ENCODE peak calls at places on chromosomes 1 and 21, in five cellular contexts. C is mesendoderm, I is mesenchymal stem cell, V is IMR-90, U is neuronal stem cell. K is an unnamed sample.

GRCh38 chr1:50420283-50420682 is 3.0 kb downstream of the DMRTA2 start:
- DNase-seq in V (no peak), I (no peak), U (no peak), C (peak; percentile 23), K (peak; percentile 34)

GRCh38 chr1:31944205-31945089 is 6.3 kb upstream of the PTP4A2 start:
- DNase-seq in I (peak; percentile 95), U (peak; percentile 78), V (peak; percentile 87), C (peak; percentile 99), K (peak; percentile 97)

GRCh38 chr1:227942021-227942715 is 5.6 kb downstream of the WNT9A start:
- DNase-seq in V (no peak), C (no peak), U (no peak), I (no peak), K (peak; percentile 50)

GRCh38 chr1:168917309-168917708 is 188.3 kb upstream of the DPT start:
- DNase-seq in I (no peak), C (peak; percentile 65), V (no peak), U (no peak), K (no peak)

GRCh38 chr1:165525708-165526107 is 18.1 kb upstream of the LRRC52 start:
- DNase-seq in U (no peak), I (no peak), C (no peak), V (no peak), K (no peak)

GRCh38 chr21:44626262-44626661 is 631 bp upstream of the KRTAP10-9 start:
- DNase-seq in C (no peak), V (no peak), U (no peak), I (no peak), K (no peak)

GRCh38 chr21:41641821-41642368 is 125.0 kb downstream of the RIPK4 start:
- DNase-seq in U (no peak), I (peak; percentile 76), V (peak; percentile 94), C (peak; percentile 80), K (no peak)

GRCh38 chr1:2182376-2182775 is 12.2 kb downstream of the FAAP20 start:
- DNase-seq in V (no peak), I (no peak), C (no peak), U (no peak), K (no peak)

GRCh38 chr1:220803401-220804201 is 16.9 kb downstream of the MTARC1 start:
- DNase-seq in U (no peak), V (peak; percentile 36), C (peak; percentile 49), I (peak; percentile 53), K (no peak)

GRCh38 chr21:29130234-29130993 is at the start of gene MAP3K7CL:
- DNase-seq in I (peak; percentile 99), U (no peak), C (peak; percentile 45), V (peak; percentile 100), K (no peak)

GRCh38 chr1:201463071-201463552 is 5.9 kb downstream of the PHLDA3 start:
- DNase-seq in U (no peak), I (peak; percentile 63), V (no peak), C (no peak), K (peak; percentile 77)

GRCh38 chr1:54763814-54764131 is 550 bp downstream of the PARS2 start:
- DNase-seq in I (no peak), U (no peak), V (no peak), C (no peak), K (no peak)

GRCh38 chr1:162141273-162142023 is 72.0 kb downstream of the NOS1AP start:
- DNase-seq in U (no peak), V (peak; percentile 42), I (peak; percentile 43), C (no peak), K (no peak)

GRCh38 chr1:220327106-220327505 is 54.9 kb upstream of the RAB3GAP2 start:
- DNase-seq in U (no peak), I (no peak), C (no peak), V (no peak), K (no peak)

GRCh38 chr1:30712583-30712982 is 10.8 kb downstream of the MATN1 start:
- DNase-seq in I (no peak), V (no peak), U (no peak), C (no peak), K (no peak)

GRCh38 chr1:56417636-56418035 is 161.7 kb downstream of the PLPP3 start:
- DNase-seq in V (peak; percentile 75), U (no peak), I (peak; percentile 76), C (no peak), K (no peak)

DNA sequence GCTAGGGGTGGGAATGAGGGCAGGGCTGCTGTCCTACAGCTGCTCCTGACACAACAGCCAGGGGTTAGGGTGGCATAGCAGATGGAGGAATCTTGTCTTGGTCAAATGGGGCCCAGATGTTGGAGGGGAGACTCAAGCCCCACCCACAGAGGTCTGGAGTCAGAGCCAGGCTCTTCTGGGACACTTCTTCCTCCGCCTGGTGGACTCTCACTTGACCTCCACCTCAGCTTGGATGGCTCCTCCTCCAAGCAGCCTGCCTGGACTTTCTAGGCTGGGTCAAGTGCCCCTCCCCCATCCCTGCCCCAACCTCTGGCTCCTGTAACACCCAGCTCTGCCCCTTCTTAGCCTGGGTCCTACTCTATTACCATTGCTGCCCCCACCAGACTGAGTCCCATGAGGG is 35.5 kb downstream of the EPHA2 start:
- DNase-seq in I (peak; percentile 18), C (peak; percentile 76), V (no peak), U (no peak), K (peak; percentile 65)
- H2BK15ac ChIP-seq in I (no peak overlapping the region), C (no peak overlapping the region), V (no peak overlapping the region), U (no peak overlapping the region), K (no peak overlapping the region)

DNA sequence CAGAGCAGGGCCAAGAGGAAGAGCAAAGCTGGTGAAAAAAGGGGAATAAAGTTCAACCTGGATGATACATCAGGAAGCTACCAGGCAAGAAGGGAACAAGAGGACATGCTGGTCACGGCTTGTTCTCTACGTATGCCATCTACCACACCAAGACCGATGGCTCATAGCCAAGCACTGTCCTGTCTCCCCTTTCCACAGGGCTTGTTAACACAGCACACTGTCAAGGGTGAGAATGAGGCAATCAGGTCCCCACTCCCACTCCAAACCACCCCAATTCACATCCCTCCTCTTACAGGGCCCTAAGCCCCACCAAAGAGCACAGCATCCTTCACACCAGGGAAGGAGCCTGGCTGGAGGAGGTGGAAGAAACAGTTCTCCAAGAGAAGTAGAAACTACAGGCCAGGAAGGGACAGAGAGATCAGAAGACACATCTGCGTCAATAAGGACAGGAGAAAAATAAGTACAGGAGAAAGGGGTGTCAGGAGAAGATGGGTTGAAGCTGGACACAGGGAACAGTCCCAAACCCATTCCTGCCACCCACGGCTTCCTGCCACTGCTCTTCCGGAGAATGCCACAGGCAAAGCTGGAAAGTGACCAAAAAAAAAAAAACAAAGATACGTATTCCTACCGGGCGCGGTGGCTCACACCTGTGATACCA is 923 bp upstream of the SHC1 start:
- DNase-seq in V (no peak), I (no peak), C (peak; percentile 48), U (no peak), K (no peak)
- H3K23ac ChIP-seq in V (peak overlapping the region; percentile 100), I (peak overlapping the region; percentile 91), C (peak overlapping the region; percentile 48), U (peak overlapping the region; percentile 36), K (no peak overlapping the region)

DNA sequence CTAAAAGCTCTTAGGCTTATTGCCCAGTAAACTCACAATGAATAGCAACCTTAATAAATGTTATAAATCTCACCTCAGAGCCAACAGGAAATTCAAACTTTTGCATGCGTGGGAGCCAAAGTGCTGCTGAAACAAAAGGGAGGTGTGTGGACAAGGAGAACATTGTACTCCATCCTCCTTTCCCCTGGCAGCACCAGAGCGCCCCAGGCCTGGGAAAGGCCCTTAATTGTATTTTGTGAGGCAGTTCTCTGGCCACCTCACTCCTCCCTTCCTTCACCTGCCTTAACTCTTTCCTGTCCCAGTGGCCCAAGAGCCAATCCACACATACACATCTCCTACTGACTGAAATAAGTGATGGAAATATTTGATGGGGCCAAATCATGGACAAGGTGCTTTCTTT is 648.5 kb downstream of the LMO4 start:
- DNase-seq in I (no peak), V (no peak), U (no peak), C (no peak), K (no peak)
- H2BK120ac ChIP-seq in I (no peak overlapping the region), V (no peak overlapping the region), U (no peak overlapping the region), C (no peak overlapping the region), K (no peak overlapping the region)

GRCh38 chr1:160935527-160936258 is 18.9 kb downstream of the ITLN2 start:
- DNase-seq in C (no peak), U (no peak), I (no peak), V (no peak), K (no peak)
- H2BK15ac ChIP-seq in C (no peak overlapping the region), U (no peak overlapping the region), I (no peak overlapping the region), V (no peak overlapping the region), K (no peak overlapping the region)

DNA sequence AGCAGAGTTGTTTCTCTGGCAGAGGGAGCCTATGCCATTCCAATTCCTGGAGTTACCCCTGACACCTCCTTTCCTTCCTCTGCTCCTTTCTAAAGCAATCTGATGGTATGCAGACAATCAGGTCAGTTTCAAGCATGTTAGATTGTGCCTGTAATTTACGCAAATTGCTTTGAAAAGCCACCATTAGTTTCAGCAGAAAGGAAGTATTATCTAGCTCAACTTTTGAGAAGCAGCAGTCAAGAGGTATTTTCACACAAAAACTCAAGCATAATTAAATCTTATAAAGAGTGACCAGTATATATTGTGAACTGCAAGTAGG is 2.2 kb downstream of the ERRFI1 start:
- DNase-seq in C (peak; percentile 58), V (no peak), U (no peak), I (peak; percentile 21), K (no peak)
- H3K23ac ChIP-seq in C (no peak overlapping the region), V (peak overlapping the region; percentile 2), U (no peak overlapping the region), I (no peak overlapping the region), K (no peak overlapping the region)

K was measured in H9.